ENCODE peak calls at places on chromosomes 3 and 15, in five cellular contexts. One of them, this sample, is unnamed.

GRCh38 chr3:175301741-175302140 is 442.6 kb downstream of the NAALADL2 start:
- DNase-seq in PC-9: no peak
- DNase-seq in PC-3: no peak
- DNase-seq in fibroblast of mammary gland: no peak
- DNase-seq in heart left ventricle: no peak
- DNase-seq in this sample: no peak

GRCh38 chr15:47726399-47726823 is 9.1 kb downstream of the SEMA6D start:
- DNase-seq in PC-9: no peak
- DNase-seq in PC-3: no peak
- DNase-seq in fibroblast of mammary gland: no peak
- DNase-seq in heart left ventricle: no peak
- DNase-seq in this sample: no peak

GRCh38 chr3:129583289-129583688 is 23.2 kb downstream of the PLXND1 start:
- DNase-seq in PC-9: no peak
- DNase-seq in PC-3: no peak
- DNase-seq in fibroblast of mammary gland: no peak
- DNase-seq in heart left ventricle: no peak
- DNase-seq in this sample: no peak

GRCh38 chr3:137958635-137959034 is 51.3 kb upstream of the CLDN18 start:
- DNase-seq in PC-9: no peak
- DNase-seq in PC-3: no peak
- DNase-seq in fibroblast of mammary gland: no peak
- DNase-seq in heart left ventricle: no peak
- DNase-seq in this sample: no peak

GRCh38 chr15:39936187-39936586 is 2.3 kb downstream of the EIF2AK4 start:
- DNase-seq in PC-9: no peak
- DNase-seq in PC-3: peak; percentile 92
- DNase-seq in fibroblast of mammary gland: peak; percentile 80
- DNase-seq in heart left ventricle: no peak
- DNase-seq in this sample: no peak

GRCh38 chr15:55588070-55588817 is at the start of gene PYGO1:
- DNase-seq in PC-9: peak; percentile 58
- DNase-seq in PC-3: peak; percentile 22
- DNase-seq in fibroblast of mammary gland: peak; percentile 49
- DNase-seq in heart left ventricle: peak; percentile 63
- DNase-seq in this sample: peak; percentile 26

GRCh38 chr3:71006810-71007785 is 576.4 kb downstream of the FOXP1 start:
- DNase-seq in PC-9: no peak
- DNase-seq in PC-3: peak; percentile 69
- DNase-seq in fibroblast of mammary gland: peak; percentile 52
- DNase-seq in heart left ventricle: no peak
- DNase-seq in this sample: no peak

GRCh38 chr3:117355566-117355965 is 646.0 kb downstream of the TUSC7 start:
- DNase-seq in PC-9: no peak
- DNase-seq in PC-3: no peak
- DNase-seq in fibroblast of mammary gland: peak; percentile 29
- DNase-seq in heart left ventricle: no peak
- DNase-seq in this sample: no peak

GRCh38 chr3:159499031-159499793 is 489.4 kb upstream of the IL12A start:
- DNase-seq in PC-9: no peak
- DNase-seq in PC-3: peak; percentile 49
- DNase-seq in fibroblast of mammary gland: peak; percentile 19
- DNase-seq in heart left ventricle: no peak
- DNase-seq in this sample: no peak

GRCh38 chr3:22450785-22451400 is 699.9 kb upstream of the ZNF385D start:
- DNase-seq in PC-9: no peak
- DNase-seq in PC-3: no peak
- DNase-seq in fibroblast of mammary gland: peak; percentile 61
- DNase-seq in heart left ventricle: no peak
- DNase-seq in this sample: no peak

GRCh38 chr15:57772223-57772957 is 65.9 kb downstream of the POLR2M start:
- DNase-seq in PC-9: no peak
- DNase-seq in PC-3: peak; percentile 68
- DNase-seq in fibroblast of mammary gland: peak; percentile 77
- DNase-seq in heart left ventricle: no peak
- DNase-seq in this sample: no peak

GRCh38 chr3:141656771-141657170 is 81.3 kb upstream of the RNF7 start:
- DNase-seq in PC-9: no peak
- DNase-seq in PC-3: no peak
- DNase-seq in fibroblast of mammary gland: peak; percentile 84
- DNase-seq in heart left ventricle: no peak
- DNase-seq in this sample: no peak

GRCh38 chr3:11604139-11604895 is 39.4 kb downstream of the VGLL4 start:
- DNase-seq in PC-9: no peak
- DNase-seq in PC-3: no peak
- DNase-seq in fibroblast of mammary gland: peak; percentile 89
- DNase-seq in heart left ventricle: no peak
- DNase-seq in this sample: no peak

GRCh38 chr15:25883860-25884259 is 20.7 kb upstream of the ATP10A start:
- DNase-seq in PC-9: no peak
- DNase-seq in PC-3: peak; percentile 90
- DNase-seq in fibroblast of mammary gland: peak; percentile 79
- DNase-seq in heart left ventricle: no peak
- DNase-seq in this sample: no peak

GRCh38 chr3:156383433-156384025 is 171.4 kb downstream of the SSR3 start:
- DNase-seq in PC-9: no peak
- DNase-seq in PC-3: no peak
- DNase-seq in fibroblast of mammary gland: no peak
- DNase-seq in heart left ventricle: peak; percentile 29
- DNase-seq in this sample: no peak

GRCh38 chr15:65619636-65620290 is 2.0 kb upstream of the SLC24A1 start:
- DNase-seq in PC-9: no peak
- DNase-seq in PC-3: no peak
- DNase-seq in fibroblast of mammary gland: no peak
- DNase-seq in heart left ventricle: no peak
- DNase-seq in this sample: no peak

GRCh38 chr3:17032407-17033034 is 147.8 kb downstream of the PLCL2 start:
- DNase-seq in PC-9: no peak
- DNase-seq in PC-3: peak; percentile 70
- DNase-seq in fibroblast of mammary gland: peak; percentile 67
- DNase-seq in heart left ventricle: no peak
- DNase-seq in this sample: no peak

GRCh38 chr3:112401617-112402016 is 68.7 kb downstream of the CD200 start:
- DNase-seq in PC-9: no peak
- DNase-seq in PC-3: no peak
- DNase-seq in fibroblast of mammary gland: no peak
- DNase-seq in heart left ventricle: no peak
- DNase-seq in this sample: no peak

GRCh38 chr3:134333522-134334181 is 40.6 kb downstream of the AMOTL2 start:
- DNase-seq in PC-9: no peak
- DNase-seq in PC-3: no peak
- DNase-seq in fibroblast of mammary gland: no peak
- DNase-seq in heart left ventricle: peak; percentile 56
- DNase-seq in this sample: no peak

GRCh38 chr3:165805834-165806561 is 31.2 kb downstream of the BCHE start:
- DNase-seq in PC-9: no peak
- DNase-seq in PC-3: peak; percentile 7
- DNase-seq in fibroblast of mammary gland: peak; percentile 6
- DNase-seq in heart left ventricle: no peak
- DNase-seq in this sample: peak; percentile 50

GRCh38 chr3:115359507-115359906 is 212.4 kb upstream of the ZBTB20 start:
- DNase-seq in PC-9: no peak
- DNase-seq in PC-3: no peak
- DNase-seq in fibroblast of mammary gland: no peak
- DNase-seq in heart left ventricle: no peak
- DNase-seq in this sample: peak; percentile 13

GRCh38 chr3:194269610-194270145 is 81.5 kb downstream of the CPN2 start:
- DNase-seq in PC-9: peak; percentile 82
- DNase-seq in PC-3: no peak
- DNase-seq in fibroblast of mammary gland: peak; percentile 72
- DNase-seq in heart left ventricle: peak; percentile 93
- DNase-seq in this sample: peak; percentile 26

GRCh38 chr15:75666823-75667501 is 19.2 kb downstream of the SNX33 start:
- DNase-seq in PC-9: peak; percentile 89
- DNase-seq in PC-3: peak; percentile 90
- DNase-seq in fibroblast of mammary gland: peak; percentile 99
- DNase-seq in heart left ventricle: peak; percentile 80
- DNase-seq in this sample: no peak

DNA sequence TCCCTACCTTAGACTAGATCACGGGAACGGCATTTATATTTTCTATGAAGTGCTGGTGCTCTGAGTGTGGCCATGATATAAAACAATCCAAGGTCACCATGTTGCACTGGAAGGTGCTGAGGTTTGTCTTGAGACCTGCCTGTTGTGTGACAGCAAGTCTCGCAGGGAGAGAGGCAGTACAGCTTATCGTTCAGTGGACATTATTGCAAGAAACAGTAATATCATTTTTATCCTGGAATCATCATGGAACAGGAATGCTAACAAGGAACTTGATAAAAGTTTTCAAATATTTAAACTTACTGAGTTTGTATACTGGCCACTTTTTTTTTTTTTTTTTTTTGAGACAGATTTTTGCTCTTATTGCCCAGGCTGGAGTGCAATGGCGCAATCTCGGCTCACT is 40.0 kb upstream of the GCNT3 start:
- DNase-seq in PC-9: no peak
- DNase-seq in PC-3: no peak
- DNase-seq in fibroblast of mammary gland: no peak
- DNase-seq in heart left ventricle: no peak
- DNase-seq in this sample: no peak
- TF ChIP-seq CTCF in PC-9: no peak
- TF ChIP-seq CTCF in PC-3: no peak
- TF ChIP-seq CTCF in fibroblast of mammary gland: no peak
- TF ChIP-seq CTCF in heart left ventricle: no peak
- TF ChIP-seq CTCF in this sample: no peak

GRCh38 chr3:124467980-124468902 is 262.0 kb upstream of the UMPS start:
- DNase-seq in PC-9: peak; percentile 49
- DNase-seq in PC-3: peak; percentile 80
- DNase-seq in fibroblast of mammary gland: peak; percentile 28
- DNase-seq in heart left ventricle: peak; percentile 25
- DNase-seq in this sample: peak; percentile 25
- H3K4me3 ChIP-seq in PC-9: no peak overlapping the region
- H3K4me3 ChIP-seq in PC-3: no peak overlapping the region
- H3K4me3 ChIP-seq in fibroblast of mammary gland: no peak overlapping the region
- H3K4me3 ChIP-seq in heart left ventricle: no peak overlapping the region
- H3K4me3 ChIP-seq in this sample: no peak overlapping the region

DNA sequence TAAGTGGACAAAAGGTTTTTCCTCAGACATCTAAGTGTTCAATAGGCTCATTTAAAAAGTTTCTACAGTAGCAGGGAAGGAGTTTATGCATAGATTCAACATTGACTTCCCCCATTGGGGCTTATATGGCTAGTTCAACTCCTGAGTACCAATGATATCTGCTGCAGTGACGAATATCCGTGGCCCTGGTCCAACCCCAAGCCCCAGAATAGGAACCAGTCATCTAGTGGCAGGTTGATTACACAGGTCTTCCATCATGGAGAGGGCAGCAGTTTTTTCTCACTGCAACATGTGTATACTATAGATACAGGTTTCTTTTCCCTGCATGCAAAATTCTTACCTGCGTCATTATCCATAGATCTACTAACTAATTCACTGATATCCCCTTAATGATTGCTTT is 45.8 kb upstream of the KPNA4 start:
- DNase-seq in PC-9: no peak
- DNase-seq in PC-3: no peak
- DNase-seq in fibroblast of mammary gland: no peak
- DNase-seq in heart left ventricle: no peak
- DNase-seq in this sample: no peak
- TF ChIP-seq CTCF in PC-9: no peak
- TF ChIP-seq CTCF in PC-3: no peak
- TF ChIP-seq CTCF in fibroblast of mammary gland: no peak
- TF ChIP-seq CTCF in heart left ventricle: no peak
- TF ChIP-seq CTCF in this sample: no peak

GRCh38 chr3:147514366-147514765 is 105.2 kb downstream of the ZIC1 start:
- DNase-seq in PC-9: no peak
- DNase-seq in PC-3: no peak
- DNase-seq in fibroblast of mammary gland: no peak
- DNase-seq in heart left ventricle: no peak
- DNase-seq in this sample: no peak
- H3K4me3 ChIP-seq in PC-9: no peak overlapping the region
- H3K4me3 ChIP-seq in PC-3: no peak overlapping the region
- H3K4me3 ChIP-seq in fibroblast of mammary gland: no peak overlapping the region
- H3K4me3 ChIP-seq in heart left ventricle: no peak overlapping the region
- H3K4me3 ChIP-seq in this sample: no peak overlapping the region

DNA sequence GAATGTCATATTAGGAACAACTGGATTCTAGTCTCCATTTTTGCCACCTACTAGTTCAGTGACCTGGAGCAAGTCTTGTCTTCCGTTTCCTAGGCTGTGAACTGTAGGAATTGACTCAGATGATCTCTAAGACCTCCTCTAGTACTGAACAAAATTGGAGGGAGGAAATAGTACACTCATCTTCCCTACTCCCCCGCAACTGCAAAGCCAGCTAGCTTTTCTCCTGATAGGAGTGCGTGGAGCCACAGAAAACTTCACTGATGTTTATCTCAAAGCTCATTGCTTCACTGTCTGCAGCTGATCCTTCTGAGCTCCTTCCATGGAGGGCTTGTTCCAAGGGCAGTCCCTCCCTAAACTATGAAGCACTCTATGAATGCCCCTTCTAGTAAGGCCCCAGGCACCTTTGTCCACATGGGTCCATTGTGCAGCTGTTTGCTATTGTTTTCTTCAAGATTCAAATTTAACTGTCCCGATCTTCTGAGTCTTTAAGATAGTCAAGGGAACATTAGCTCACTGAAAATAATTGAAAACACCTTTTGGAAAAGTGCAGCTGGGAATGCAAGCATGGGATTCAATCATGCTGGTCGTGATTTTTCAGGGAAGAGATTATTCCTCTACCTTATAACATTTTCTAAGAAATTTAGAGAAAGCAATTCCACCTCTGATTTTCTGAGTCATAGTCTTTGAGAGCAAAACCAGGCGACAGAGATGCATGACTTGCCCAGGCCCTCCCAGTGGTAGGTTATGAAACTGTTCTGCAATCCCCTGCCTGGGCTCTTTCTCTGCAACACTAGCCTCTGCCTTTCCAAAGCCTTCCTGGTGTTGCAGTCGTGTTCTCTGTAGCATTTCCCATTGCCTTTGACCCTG is 24.3 kb downstream of the FILIP1L start:
- DNase-seq in PC-9: no peak
- DNase-seq in PC-3: peak; percentile 67
- DNase-seq in fibroblast of mammary gland: peak; percentile 82
- DNase-seq in heart left ventricle: peak; percentile 46
- DNase-seq in this sample: no peak
- TF ChIP-seq CTCF in PC-9: peak; percentile 69
- TF ChIP-seq CTCF in PC-3: peak; percentile 69
- TF ChIP-seq CTCF in fibroblast of mammary gland: peak; percentile 67
- TF ChIP-seq CTCF in heart left ventricle: peak; percentile 18
- TF ChIP-seq CTCF in this sample: peak; percentile 56

DNA sequence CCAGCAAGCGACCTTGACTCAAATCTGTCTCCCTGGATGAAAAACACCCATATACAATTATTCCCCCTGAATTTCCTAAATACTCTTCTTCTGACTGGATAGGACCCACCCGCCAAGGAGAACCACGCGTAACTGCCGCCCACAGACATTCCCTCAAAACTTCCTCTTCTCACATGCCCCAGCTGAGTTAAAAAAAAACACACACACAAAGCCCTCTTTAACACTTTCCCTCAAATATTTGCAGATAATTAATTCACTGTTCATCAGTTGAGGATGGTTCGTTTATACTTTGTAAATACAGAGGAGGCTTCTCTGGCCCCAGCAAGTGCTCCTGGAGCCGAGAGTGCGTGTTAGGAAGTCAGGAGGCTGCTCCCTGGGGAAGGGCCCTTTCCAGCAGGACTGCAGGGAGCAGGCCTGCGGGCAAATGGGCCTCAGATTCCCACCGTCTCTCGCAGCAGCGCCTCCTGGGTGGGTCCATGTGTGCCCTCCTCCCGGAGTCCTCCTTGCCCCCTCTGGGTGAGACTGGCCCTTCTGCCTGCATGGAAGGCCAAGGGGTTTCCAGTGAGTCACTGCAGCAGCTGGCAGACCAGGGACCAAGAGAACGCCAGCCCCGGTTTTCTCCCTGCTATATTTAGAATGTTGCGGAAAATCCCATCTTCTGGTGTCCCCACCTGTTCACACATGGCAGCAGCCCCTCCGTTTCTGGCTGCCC is 46.8 kb downstream of the MGLL start:
- DNase-seq in PC-9: no peak
- DNase-seq in PC-3: no peak
- DNase-seq in fibroblast of mammary gland: peak; percentile 80
- DNase-seq in heart left ventricle: peak; percentile 80
- DNase-seq in this sample: peak; percentile 67
- H3K4me3 ChIP-seq in PC-9: no peak overlapping the region
- H3K4me3 ChIP-seq in PC-3: no peak overlapping the region
- H3K4me3 ChIP-seq in fibroblast of mammary gland: no peak overlapping the region
- H3K4me3 ChIP-seq in heart left ventricle: no peak overlapping the region
- H3K4me3 ChIP-seq in this sample: peak overlapping the region; percentile 19

This sample was measured in GM06990.